ENCODE peak calls at places on chromosomes 2 and 18, in four cellular contexts. U is left cardiac atrium; V is stimulated activated CD8-positive, alpha-beta memory T cell treated with anti-CD3 and anti-CD28 coated beads, Interleukin-12 subunit alpha, Interleukin-12 subunit beta, amount 100 ng/mL, for 1 hour; G is anterior cingulate cortex. D is an unnamed sample.

GRCh38 chr2:71882236-71882946 is 265.3 kb downstream of the CYP26B1 start:
- DNase-seq in G (no peak), U (no peak), V (no peak), D (no peak)

GRCh38 chr2:217277646-217278048 is 417.8 kb upstream of the TNP1 start:
- DNase-seq in G (peak), U (peak), V (no peak), D (no peak)

GRCh38 chr2:223050900-223051299 is 1.1 kb upstream of the KCNE4 start:
- DNase-seq in U (peak), V (no peak), G (no peak), D (no peak)

GRCh38 chr2:59184281-59185020 is 943.3 kb upstream of the FANCL start:
- DNase-seq in U (no peak), G (no peak), V (no peak), D (no peak)

GRCh38 chr18:47248610-47249343 is 2.7 kb downstream of the SKOR2 start:
- DNase-seq in U (no peak), V (no peak), G (no peak), D (no peak)

GRCh38 chr2:189569295-189569925 is 11.2 kb downstream of the SLC40A1 start:
- DNase-seq in G (no peak), V (no peak), U (no peak), D (no peak)

GRCh38 chr18:10131783-10132381 is 218.1 kb downstream of the VAPA start:
- DNase-seq in V (no peak), U (no peak), G (no peak), D (no peak)

GRCh38 chr18:581106-581505 is 926 bp downstream of the CETN1 start:
- DNase-seq in U (no peak), G (no peak), V (no peak), D (no peak)

GRCh38 chr18:49949991-49950395 is 136.7 kb upstream of the ACAA2 start:
- DNase-seq in V (no peak), G (no peak), U (no peak), D (no peak)

GRCh38 chr2:7773362-7773973 is 856.3 kb downstream of the RNF144A start:
- DNase-seq in U (no peak), V (no peak), G (no peak), D (no peak)

GRCh38 chr2:74498500-74499268 is 719 bp downstream of the LBX2 start:
- DNase-seq in V (no peak), G (no peak), U (no peak), D (no peak)

GRCh38 chr2:187544371-187545080 is 9.7 kb downstream of the TFPI start:
- DNase-seq in G (no peak), U (peak), V (no peak), D (no peak)

GRCh38 chr18:80124131-80124530 is 15.1 kb downstream of the ADNP2 start:
- DNase-seq in V (no peak), G (no peak), U (no peak), D (no peak)

GRCh38 chr2:106781196-106781595 is 104.8 kb downstream of the ST6GAL2 start:
- DNase-seq in G (no peak), U (no peak), V (no peak), D (no peak)

GRCh38 chr2:181466661-181467576 is 9.7 kb downstream of the ITGA4 start:
- DNase-seq in G (peak), V (peak), U (peak), D (peak)

GRCh38 chr18:41347057-41347456 is 608.0 kb upstream of the PIK3C3 start:
- DNase-seq in V (no peak), G (no peak), U (no peak), D (no peak)

GRCh38 chr2:106184394-106184793 is 9.7 kb downstream of the UXS1 start:
- DNase-seq in U (no peak), V (no peak), G (no peak), D (no peak)

GRCh38 chr2:84495539-84496146 is 20.7 kb upstream of the DNAH6 start:
- DNase-seq in V (no peak), G (no peak), U (no peak), D (peak)

GRCh38 chr2:173963323-173963816 is 1.8 kb downstream of the SP3 start:
- DNase-seq in U (no peak), V (peak), G (no peak), D (no peak)

GRCh38 chr2:78967294-78967693 is 58.2 kb upstream of the REG3G start:
- DNase-seq in V (no peak), G (no peak), U (no peak), D (no peak)

GRCh38 chr2:124025896-124026295 is 809 bp downstream of the CNTNAP5 start:
- DNase-seq in V (no peak), U (no peak), G (peak), D (no peak)

GRCh38 chr2:226738191-226738820 is 61.3 kb downstream of the IRS1 start:
- DNase-seq in V (no peak), G (no peak), U (no peak), D (no peak)

GRCh38 chr2:42792583-42793313 is at the start of gene HAAO:
- DNase-seq in U (peak), G (no peak), V (no peak), D (no peak)

GRCh38 chr2:3598197-3598910 is 3.4 kb downstream of the COLEC11 start:
- DNase-seq in G (no peak), U (no peak), V (no peak), D (no peak)

GRCh38 chr2:168611896-168612650 is 156.0 kb downstream of the CERS6 start:
- DNase-seq in V (no peak), U (no peak), G (no peak), D (no peak)

GRCh38 chr2:10137053-10137843 is 14.7 kb downstream of the RRM2 start:
- DNase-seq in U (no peak), G (no peak), V (no peak), D (no peak)

GRCh38 chr2:28232267-28232666 is 160.4 kb upstream of the FOSL2 start:
- DNase-seq in U (no peak), G (no peak), V (no peak), D (no peak)

GRCh38 chr2:153388246-153388645 is 90.3 kb downstream of the RPRM start:
- DNase-seq in G (no peak), U (no peak), V (no peak), D (no peak)

GRCh38 chr2:149787206-149787605 is 199.6 kb upstream of the MMADHC start:
- DNase-seq in G (no peak), V (no peak), U (no peak), D (no peak)

GRCh38 chr2:238081561-238081960 is 18.6 kb upstream of the ESPNL start:
- DNase-seq in G (no peak), V (no peak), U (no peak), D (no peak)

GRCh38 chr2:132815522-132815921 is 145.5 kb upstream of the LYPD1 start:
- DNase-seq in U (no peak), V (no peak), G (no peak), D (no peak)